ENCODE peak calls at places on chromosomes 1 and 21, in four cellular contexts. D is NB4, R is ovary, T is Peyer's patch. L is an unnamed sample.

GRCh38 chr1:153578490-153578889 is 12.8 kb upstream of the S100A2 start:
- DNase-seq in D (no peak), T (no peak), R (no peak), L (no peak)

GRCh38 chr21:45390121-45390751 is 14.7 kb upstream of the COL18A1 start:
- DNase-seq in R (peak), D (no peak), T (no peak), L (no peak)

GRCh38 chr1:45585496-45586075 is 1.7 kb downstream of the NASP start:
- DNase-seq in R (no peak), T (no peak), D (no peak), L (no peak)

GRCh38 chr21:33025471-33026298 is at the start of gene OLIG2:
- DNase-seq in T (no peak), R (no peak), D (peak), L (no peak)

GRCh38 chr1:207397525-207397926 is 56.6 kb upstream of the CR2 start:
- DNase-seq in R (no peak), T (no peak), D (no peak), L (no peak)

GRCh38 chr1:2561898-2562895 is 6.0 kb downstream of the TNFRSF14 start:
- DNase-seq in T (no peak), D (no peak), R (no peak), L (no peak)

GRCh38 chr1:155136728-155137127 is 1.1 kb downstream of the SLC50A1 start:
- DNase-seq in D (peak), R (no peak), T (no peak), L (no peak)

GRCh38 chr1:56516539-56517252 is 62.7 kb downstream of the PLPP3 start:
- DNase-seq in T (peak), R (no peak), D (peak), L (no peak)

GRCh38 chr1:246107516-246108277 is 399.4 kb downstream of the SMYD3 start:
- DNase-seq in R (no peak), D (peak), T (no peak), L (no peak)

GRCh38 chr1:100661176-100661575 is 58.4 kb upstream of the VCAM1 start:
- DNase-seq in T (no peak), D (no peak), R (no peak), L (no peak)

GRCh38 chr21:29511076-29511475 is 212.4 kb downstream of the BACH1 start:
- DNase-seq in D (no peak), R (no peak), T (no peak), L (no peak)

GRCh38 chr1:22052115-22053017 is at the start of gene CDC42:
- DNase-seq in T (peak), R (peak), D (peak), L (peak)
- TF ChIP-seq POLR2A in T (peak), R (peak), D (peak), L (peak)

GRCh38 chr1:203628997-203629508 is 2.4 kb downstream of the ATP2B4 start:
- DNase-seq in R (no peak), T (no peak), D (peak), L (no peak)

GRCh38 chr1:203626910-203627246 is 246 bp downstream of the ATP2B4 start:
- DNase-seq in D (no peak), R (no peak), T (peak), L (no peak)

GRCh38 chr1:203627819-203628184 is 1.2 kb downstream of the ATP2B4 start:
- DNase-seq in R (peak), T (peak), D (peak), L (no peak)

GRCh38 chr1:203629509-203630082 is 3.0 kb downstream of the ATP2B4 start:
- DNase-seq in R (peak), T (peak), D (peak), L (no peak)

GRCh38 chr1:203628185-203628996 is 1.8 kb downstream of the ATP2B4 start:
- DNase-seq in D (peak), R (peak), T (peak), L (peak)
- TF ChIP-seq POLR2A in D (no peak), R (no peak), T (no peak), L (no peak)

GRCh38 chr1:145960468-145961108 is 2.8 kb upstream of the LIX1L start:
- DNase-seq in R (peak), D (peak), T (peak), L (peak)
- TF ChIP-seq POLR2A in R (peak), D (peak), T (peak), L (no peak)

GRCh38 chr1:16073490-16074104 is at the start of gene FAM131C:
- DNase-seq in R (no peak), T (peak), D (peak), L (no peak)
- TF ChIP-seq POLR2A in R (no peak), T (no peak), D (no peak), L (no peak)

DNA sequence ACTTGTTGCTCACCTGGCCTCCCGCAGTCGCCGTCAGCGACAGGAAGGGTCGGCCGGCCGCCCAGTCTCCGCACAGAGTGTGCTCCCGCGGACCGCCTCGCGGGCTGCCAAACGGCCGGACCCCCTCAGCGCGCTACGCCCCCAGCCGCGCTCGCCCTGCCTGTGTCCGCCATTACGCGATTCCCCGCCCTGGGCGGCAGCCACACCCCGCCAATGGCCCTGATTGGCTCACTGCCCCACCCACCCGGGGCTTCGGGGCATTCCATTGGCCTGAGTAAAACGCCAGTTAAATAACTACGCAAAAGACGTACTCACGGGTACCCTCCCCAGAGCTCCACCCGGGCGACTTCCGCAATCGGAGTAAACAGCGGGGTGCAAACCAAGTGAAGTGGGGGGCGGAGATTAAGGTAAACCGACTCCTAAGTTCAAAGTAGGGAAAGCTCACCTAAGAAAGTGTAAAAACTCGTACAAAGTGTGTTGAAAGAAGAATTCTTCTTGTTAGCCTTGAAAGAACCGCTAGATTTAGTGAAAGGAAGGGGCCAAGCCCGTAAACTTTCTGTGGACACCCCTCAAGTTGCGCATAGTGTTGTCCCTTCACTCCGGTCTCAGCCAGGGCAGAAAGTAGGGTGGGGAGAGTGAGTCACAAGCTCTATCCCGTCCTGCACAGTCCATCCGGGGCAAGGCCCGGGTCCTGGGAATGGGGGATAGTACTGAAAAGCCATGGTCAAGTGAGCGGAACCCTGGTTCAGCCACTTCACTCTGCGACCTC is at the start of gene WASF2:
- DNase-seq in R (peak), D (peak), T (peak), L (peak)
- TF ChIP-seq POLR2A in R (peak), D (peak), T (peak), L (peak)

L was measured in vagina.